ENCODE peak calls at places on chromosomes 3 and 15, in nine cellular contexts. F, N, Z, L, R, J, G, P and M are unnamed samples. For H3K36me3 and H3K27me3, the result is how much of the 10 kb centered on the place peaks cover.

GRCh38 chr3:79521221-79521848 is 246.5 kb downstream of the ROBO1 start:
- DNase-seq in L (peak), F (no peak), R (peak), G (no peak), N (no peak), J (no peak), Z (no peak), P (peak), M (no peak)

GRCh38 chr3:160112481-160112880 is 112.7 kb upstream of the C3orf80 start:
- DNase-seq in N (no peak), G (no peak), F (no peak), J (no peak), P (no peak), R (no peak), Z (no peak), L (no peak), M (no peak)

GRCh38 chr15:92803852-92804609 is 96.1 kb upstream of the CHD2 start:
- DNase-seq in L (no peak), J (peak), G (peak), N (peak), P (peak), Z (peak), F (peak), R (peak), M (peak)

GRCh38 chr3:101848754-101849713 is at the start of gene NFKBIZ:
- DNase-seq in J (peak), L (peak), N (peak), R (peak), F (peak), G (peak), Z (peak), P (peak), M (peak)

GRCh38 chr15:98620020-98620419 is 28.3 kb upstream of the IGF1R start:
- DNase-seq in F (no peak), J (no peak), P (no peak), R (no peak), Z (peak), G (no peak), N (no peak), L (no peak), M (no peak)

GRCh38 chr3:164465172-164465571 is 613.1 kb downstream of the SI start:
- DNase-seq in J (no peak), N (no peak), L (no peak), Z (no peak), R (peak), G (no peak), F (no peak), P (no peak), M (no peak)

GRCh38 chr3:23629181-23629893 is 176.4 kb upstream of the UBE2E1 start:
- DNase-seq in Z (peak), L (no peak), J (no peak), P (no peak), N (no peak), G (no peak), R (peak), F (no peak), M (no peak)

GRCh38 chr3:6216135-6216792 is 644.7 kb upstream of the GRM7 start:
- DNase-seq in F (no peak), L (no peak), N (no peak), Z (peak), R (no peak), J (no peak), G (no peak), P (no peak), M (no peak)

GRCh38 chr3:138180375-138181029 is 5.8 kb upstream of the DBR1 start:
- DNase-seq in G (no peak), R (peak), J (no peak), P (peak), N (no peak), Z (peak), F (peak), L (peak), M (no peak)

GRCh38 chr15:92625297-92625980 is 30.1 kb downstream of the FAM174B start:
- DNase-seq in G (no peak), F (no peak), Z (peak), R (peak), N (no peak), P (no peak), L (no peak), J (peak), M (no peak)

GRCh38 chr15:84099181-84099580 is 136.4 kb upstream of the GOLGA6L4 start:
- DNase-seq in R (peak), Z (peak), G (peak), F (no peak), J (no peak), L (no peak), P (no peak), N (no peak), M (no peak)

GRCh38 chr3:189300345-189300744 is 128.6 kb downstream of the TPRG1 start:
- DNase-seq in G (no peak), N (no peak), Z (no peak), J (no peak), L (peak), P (no peak), F (no peak), R (no peak), M (no peak)

GRCh38 chr15:28106294-28107110 is 7.4 kb upstream of the OCA2 start:
- DNase-seq in Z (peak), P (no peak), R (no peak), N (no peak), L (peak), J (no peak), G (peak), F (peak), M (no peak)

GRCh38 chr15:49688135-49688790 is 67.4 kb downstream of the DTWD1 start:
- DNase-seq in R (no peak), J (no peak), F (no peak), Z (no peak), N (no peak), G (no peak), L (no peak), P (no peak), M (no peak)

GRCh38 chr3:29609007-29609805 is 328.3 kb downstream of the RBMS3 start:
- DNase-seq in P (no peak), F (no peak), Z (no peak), R (no peak), J (no peak), L (no peak), N (no peak), G (no peak), M (no peak)
- TF ChIP-seq CTCF in P (no peak), F (no peak), Z (no peak), R (no peak), J (no peak), L (no peak), N (no peak), G (no peak), M (no peak)

GRCh38 chr3:129321887-129322286 is 43.2 kb downstream of the HMCES start:
- DNase-seq in P (no peak), G (no peak), N (peak), F (no peak), Z (no peak), R (no peak), L (no peak), J (no peak), M (no peak)

GRCh38 chr3:129320825-129321487 is 42.3 kb downstream of the HMCES start:
- DNase-seq in P (no peak), Z (no peak), F (no peak), N (no peak), R (no peak), G (no peak), L (no peak), J (no peak), M (no peak)

GRCh38 chr3:129317876-129318275 is 39.2 kb downstream of the HMCES start:
- DNase-seq in Z (no peak), N (peak), P (no peak), J (no peak), R (no peak), L (no peak), G (no peak), F (no peak), M (no peak)

GRCh38 chr3:129318921-129319320 is 40.3 kb downstream of the HMCES start:
- DNase-seq in N (peak), J (no peak), F (no peak), Z (no peak), G (no peak), P (no peak), L (no peak), R (no peak), M (no peak)

GRCh38 chr3:129320261-129320660 is 41.6 kb downstream of the HMCES start:
- DNase-seq in P (no peak), J (no peak), N (peak), L (no peak), Z (no peak), G (no peak), R (no peak), F (no peak), M (no peak)
- H3K36me3 ChIP-seq in P (under half), J (under half), N (under half), L (under half), Z (under half), G (under half), R (under half), F (under half), M (under half)

DNA sequence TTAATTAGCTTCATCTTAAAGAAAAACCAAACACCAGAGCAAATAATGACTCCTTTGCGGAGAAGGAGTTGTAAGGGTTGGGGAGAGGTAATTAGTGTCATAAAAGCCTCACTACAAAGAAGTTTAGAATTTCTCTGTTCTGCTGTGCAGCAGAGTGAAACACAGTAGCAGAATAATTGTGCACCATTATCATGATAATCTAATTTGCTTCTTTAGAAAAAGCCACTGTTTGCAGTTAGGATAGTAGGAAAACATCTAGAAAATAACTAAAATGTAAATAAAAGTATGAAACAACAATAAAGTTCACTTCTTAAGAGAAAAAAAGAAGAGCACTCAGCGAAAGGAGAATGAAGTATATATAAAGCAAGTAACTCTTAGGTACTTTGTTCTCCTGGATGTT is 5.5 kb downstream of the SHOX2 start:
- DNase-seq in N (no peak), J (no peak), R (no peak), L (peak), Z (no peak), G (no peak), P (no peak), F (no peak), M (no peak)
- H3K27me3 ChIP-seq in N (half or more), J (half or more), R (half or more), L (half or more), Z (half or more), G (half or more), P (under half), F (under half), M (under half)

GRCh38 chr15:101201411-101202174 is 50.3 kb downstream of the CHSY1 start:
- DNase-seq in P (peak), N (peak), L (peak), R (peak), F (peak), G (peak), J (peak), Z (peak), M (peak)
- TF ChIP-seq CTCF in P (no peak), N (no peak), L (no peak), R (no peak), F (no peak), G (no peak), J (no peak), Z (no peak), M (no peak)

DNA sequence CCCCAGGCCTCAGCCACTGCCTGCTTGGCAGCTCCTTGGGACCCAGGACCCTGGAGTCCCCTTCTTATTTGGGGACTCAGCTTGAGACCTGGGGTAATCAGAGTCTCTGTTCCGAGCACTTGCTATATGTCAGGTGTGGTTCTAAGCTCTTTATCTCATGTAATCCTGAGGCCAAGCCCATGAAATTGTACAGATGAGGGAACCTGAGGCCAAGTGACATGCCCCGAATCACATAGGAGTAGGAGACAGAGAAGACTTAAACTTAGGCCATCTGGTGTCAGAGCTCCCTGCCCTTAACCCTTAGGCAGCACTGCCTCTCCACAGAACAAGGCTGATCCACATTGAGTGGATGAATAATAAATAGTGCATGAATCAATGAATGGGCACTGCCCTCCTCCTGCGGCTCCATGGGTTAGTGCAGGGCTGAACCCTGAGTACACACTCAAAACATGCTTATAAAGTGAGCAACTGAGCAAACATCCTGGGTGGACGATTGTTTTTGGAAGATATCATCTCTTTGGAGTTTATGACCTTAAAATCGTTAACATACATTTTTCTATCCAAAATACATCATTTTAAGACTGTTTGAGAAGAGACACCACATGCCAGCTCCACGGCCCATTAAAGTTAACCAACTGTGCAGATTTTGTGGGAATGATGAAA is 33.2 kb upstream of the IQSEC1 start:
- DNase-seq in G (peak), N (no peak), J (peak), F (no peak), L (no peak), R (peak), Z (peak), P (no peak), M (no peak)
- H3K36me3 ChIP-seq in G (under half), N (under half), J (under half), F (under half), L (under half), R (under half), Z (under half), P (under half), M (under half)

DNA sequence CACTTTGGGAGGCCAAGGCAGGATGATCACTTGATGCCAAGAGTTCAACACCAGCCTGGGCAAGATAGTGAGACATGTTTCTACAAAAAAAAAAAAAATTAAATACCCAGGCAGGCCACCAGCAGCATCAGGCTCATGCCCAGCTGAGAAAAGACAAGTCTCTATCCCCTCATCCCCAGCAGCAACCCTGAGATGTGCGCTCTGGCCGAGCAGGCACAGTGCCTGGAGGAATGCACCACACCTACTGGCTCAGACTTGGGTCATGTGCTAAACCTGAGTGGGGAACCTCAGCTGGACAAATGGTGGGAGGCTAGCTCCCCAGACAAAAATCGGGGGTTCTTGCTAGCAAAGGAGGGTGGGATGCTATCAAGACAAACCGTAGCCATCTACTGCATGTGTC is 10.2 kb upstream of the CCDC174 start:
- DNase-seq in Z (no peak), P (no peak), F (no peak), L (no peak), R (no peak), J (no peak), G (no peak), N (no peak), M (no peak)
- H3K27me3 ChIP-seq in Z (under half), P (under half), F (under half), L (half or more), R (under half), J (under half), G (under half), N (under half), M (under half)

DNA sequence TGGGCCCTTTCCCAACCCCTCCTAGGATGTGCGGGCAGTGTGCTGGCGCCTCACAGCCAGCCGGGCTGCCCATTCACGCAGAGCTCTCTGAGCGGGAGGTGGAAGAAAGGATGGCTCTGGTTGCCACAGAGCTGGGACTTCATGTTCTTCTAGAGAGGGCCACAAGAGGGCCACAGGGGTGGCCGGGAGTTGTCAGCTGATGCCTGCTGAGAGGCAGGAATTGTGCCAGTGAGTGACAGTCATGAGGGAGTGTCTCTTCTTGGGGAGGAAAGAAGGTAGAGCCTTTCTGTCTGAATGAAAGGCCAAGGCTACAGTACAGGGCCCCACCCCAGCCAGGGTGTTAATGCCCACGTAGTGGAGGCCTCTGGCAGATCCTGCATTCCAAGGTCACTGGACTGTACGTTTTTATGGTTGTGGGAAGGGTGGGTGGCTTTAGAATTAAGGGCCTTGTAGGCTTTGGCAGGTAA is 8.3 kb downstream of the FAM131A start:
- DNase-seq in R (peak), Z (peak), P (peak), J (peak), F (peak), G (peak), L (peak), N (peak), M (no peak)
- TF ChIP-seq CTCF in R (peak), Z (peak), P (peak), J (peak), F (peak), G (peak), L (peak), N (peak), M (no peak)

GRCh38 chr15:78168591-78168990 is 19.4 kb downstream of the IDH3A start:
- DNase-seq in N (no peak), G (no peak), J (no peak), Z (no peak), P (no peak), R (no peak), L (no peak), F (no peak), M (no peak)
- H3K36me3 ChIP-seq in N (under half), G (half or more), J (under half), Z (under half), P (under half), R (under half), L (under half), F (under half), M (under half)

GRCh38 chr3:73143401-73143800 is 81.9 kb downstream of the EBLN2 start:
- DNase-seq in Z (no peak), G (no peak), P (no peak), N (no peak), J (no peak), F (no peak), L (no peak), R (no peak), M (no peak)

GRCh38 chr3:73144828-73145227 is 83.4 kb downstream of the EBLN2 start:
- DNase-seq in Z (no peak), N (no peak), L (no peak), G (no peak), R (no peak), P (no peak), F (no peak), J (no peak), M (no peak)

GRCh38 chr3:73144276-73144675 is 82.8 kb downstream of the EBLN2 start:
- DNase-seq in J (no peak), R (no peak), L (no peak), Z (no peak), N (peak), F (no peak), G (no peak), P (no peak), M (peak)

GRCh38 chr3:73141531-73141930 is 80.1 kb downstream of the EBLN2 start:
- DNase-seq in Z (peak), N (peak), P (no peak), G (no peak), J (no peak), R (no peak), L (no peak), F (peak), M (peak)

GRCh38 chr3:73143821-73144237 is 82.4 kb downstream of the EBLN2 start:
- DNase-seq in P (no peak), G (no peak), Z (no peak), N (no peak), L (no peak), R (no peak), J (no peak), F (no peak), M (no peak)
- H3K27me3 ChIP-seq in P (under half), G (under half), Z (under half), N (under half), L (under half), R (under half), J (under half), F (under half), M (under half)

DNA sequence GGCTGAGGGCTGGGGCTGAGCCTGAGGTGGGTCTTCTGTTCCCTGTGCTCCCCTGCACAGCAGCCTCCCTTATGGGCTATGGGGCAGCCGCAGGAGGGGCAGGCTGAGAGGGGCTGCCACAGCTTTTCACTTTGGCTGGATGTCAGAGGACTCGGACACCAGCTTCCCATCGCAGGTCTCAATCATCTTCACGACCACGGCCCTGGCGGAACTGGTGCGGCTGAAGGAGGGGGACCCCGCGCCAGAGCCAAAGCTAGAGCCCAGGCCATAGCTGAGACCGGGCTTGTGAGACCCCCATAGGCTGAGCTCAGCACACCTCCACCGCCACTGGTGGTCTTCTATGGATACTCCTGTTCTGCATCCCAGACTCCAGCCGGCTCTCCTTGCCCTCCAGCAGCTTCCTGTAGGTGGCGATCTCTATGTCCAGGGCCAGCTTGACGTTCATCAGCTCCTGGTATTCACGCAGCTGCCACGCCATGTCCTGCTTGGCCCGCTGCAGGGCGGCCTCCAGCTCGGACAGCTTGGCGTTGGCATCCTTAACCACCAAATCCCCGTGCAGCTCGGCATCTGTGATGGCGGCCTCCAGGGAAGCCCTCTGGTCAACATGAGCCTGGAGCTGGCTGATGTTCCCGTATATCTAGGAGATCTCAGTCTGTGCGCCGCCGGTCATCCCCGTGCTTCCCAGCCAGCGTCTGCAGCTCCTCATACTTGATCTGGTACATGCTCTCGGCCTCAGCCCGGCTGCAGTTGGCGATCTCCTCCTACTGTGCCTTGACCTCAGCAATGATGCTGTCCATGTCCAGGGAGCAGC is 181.7 kb upstream of the SYNPR start:
- DNase-seq in N (no peak), J (no peak), L (no peak), P (no peak), F (peak), R (no peak), G (peak), Z (no peak), M (no peak)
- TF ChIP-seq CTCF in N (no peak), J (no peak), L (peak), P (no peak), F (no peak), R (no peak), G (no peak), Z (no peak), M (no peak)